ENCODE peak calls at places on chromosomes 13 and 19, in seven cellular contexts. F is activated CD8-positive, alpha-beta memory T cell treated with anti-CD3 and anti-CD28 coated beads for 48 hours; J is thoracic aorta; V is HEK293T; T is AG09319; N is stimulated activated CD4-positive, alpha-beta T cell treated with anti-CD3 and anti-CD28 coated beads, Interleukin-4, amount 100 ng/mL, for 24 hours; U is EH. G is an unnamed sample.
A peak's percentile ranks its signal among the peaks of the same experiment; 100 is the strongest.

GRCh38 chr13:110913322-110913721 is 1.5 kb downstream of the ANKRD10 start:
- DNase-seq in F (no peak), J (no peak), V (no peak), T (no peak), N (no peak), U (no peak), G (peak; percentile 51)

GRCh38 chr13:23656637-23657036 is 86.4 kb downstream of the TNFRSF19 start:
- DNase-seq in F (no peak), J (no peak), V (no peak), T (no peak), N (no peak), U (peak; percentile 63), G (peak; percentile 35)

GRCh38 chr13:43411211-43411610 is 375.6 kb downstream of the ENOX1 start:
- DNase-seq in F (no peak), J (no peak), V (no peak), T (no peak), N (no peak), U (no peak), G (no peak)

GRCh38 chr13:95754069-95754468 is 77.1 kb downstream of the DNAJC3 start:
- DNase-seq in F (no peak), J (no peak), V (no peak), T (no peak), N (no peak), U (no peak), G (no peak)

GRCh38 chr19:19445911-19446361 is 40.5 kb downstream of the GATAD2A start:
- DNase-seq in F (no peak), J (no peak), V (no peak), T (no peak), N (no peak), U (peak; percentile 55), G (peak; percentile 66)

GRCh38 chr13:30696278-30697176 is 38.8 kb upstream of the ALOX5AP start:
- DNase-seq in F (no peak), J (no peak), V (no peak), T (no peak), N (no peak), U (peak; percentile 63), G (peak; percentile 44)

GRCh38 chr13:24625870-24626419 is 54.3 kb upstream of the ATP12A start:
- DNase-seq in F (no peak), J (no peak), V (no peak), T (no peak), N (no peak), U (no peak), G (peak; percentile 58)

GRCh38 chr19:41353466-41354342 is at the start of gene TGFB1:
- DNase-seq in F (peak; percentile 83), J (peak; percentile 49), V (peak; percentile 83), T (peak; percentile 84), N (peak; percentile 90), U (peak; percentile 93), G (peak; percentile 96)

GRCh38 chr13:98827449-98827848 is 75.0 kb upstream of the SLC15A1 start:
- DNase-seq in F (no peak), J (no peak), V (no peak), T (no peak), N (no peak), U (no peak), G (no peak)

GRCh38 chr19:47013041-47013517 is 6.6 kb upstream of the NPAS1 start:
- DNase-seq in F (peak; percentile 37), J (no peak), V (peak; percentile 89), T (peak; percentile 30), N (peak; percentile 71), U (peak; percentile 81), G (peak; percentile 48)

GRCh38 chr19:4580021-4580901 is 20.8 kb upstream of the SEMA6B start:
- DNase-seq in F (no peak), J (no peak), V (no peak), T (no peak), N (no peak), U (no peak), G (no peak)

GRCh38 chr13:98447881-98448641 is 128.8 kb downstream of the STK24 start:
- DNase-seq in F (no peak), J (no peak), V (peak; percentile 51), T (no peak), N (peak; percentile 35), U (peak; percentile 48), G (peak; percentile 87)

GRCh38 chr19:46090444-46090843 is 34.0 kb downstream of the IGFL3 start:
- DNase-seq in F (no peak), J (no peak), V (no peak), T (no peak), N (no peak), U (no peak), G (no peak)

GRCh38 chr19:4642625-4643024 is 3.3 kb downstream of the TNFAIP8L1 start:
- DNase-seq in F (no peak), J (no peak), V (no peak), T (no peak), N (no peak), U (no peak), G (no peak)

GRCh38 chr13:47463726-47464125 is 537.3 kb downstream of the SUCLA2 start:
- DNase-seq in F (no peak), J (no peak), V (no peak), T (no peak), N (no peak), U (peak; percentile 90), G (peak; percentile 10)

GRCh38 chr19:37506387-37507166 is at the start of gene ZNF793:
- DNase-seq in F (peak; percentile 49), J (peak; percentile 45), V (peak; percentile 37), T (peak; percentile 29), N (peak; percentile 82), U (peak; percentile 32), G (peak; percentile 81)

GRCh38 chr19:47272448-47273312 is 2.0 kb upstream of the INAFM1 start:
- DNase-seq in F (peak; percentile 21), J (peak; percentile 33), V (peak; percentile 34), T (no peak), N (no peak), U (no peak), G (no peak)

G was measured in GM12865.